ENCODE peak calls at places on chromosome 12, in seven cellular contexts. One of them, this sample, is unnamed.

GRCh38 chr12:1505576-1505975 is 88.8 kb downstream of the FBXL14 start:
- DNase-seq in fibroblast of mammary gland: no peak
- DNase-seq in fibroblast of the aortic adventitia: no peak
- DNase-seq in progenitor cell of endocrine pancreas: no peak
- DNase-seq in Calu3: no peak
- DNase-seq in A549: no peak
- DNase-seq in astrocyte of the cerebellum: no peak
- DNase-seq in this sample: no peak

GRCh38 chr12:89020121-89020480 is 332.2 kb downstream of the DUSP6 start:
- DNase-seq in fibroblast of mammary gland: no peak
- DNase-seq in fibroblast of the aortic adventitia: no peak
- DNase-seq in progenitor cell of endocrine pancreas: no peak
- DNase-seq in Calu3: no peak
- DNase-seq in A549: no peak
- DNase-seq in astrocyte of the cerebellum: no peak
- DNase-seq in this sample: no peak

GRCh38 chr12:93571854-93572711 is at the start of gene SOCS2:
- DNase-seq in fibroblast of mammary gland: no peak
- DNase-seq in fibroblast of the aortic adventitia: no peak
- DNase-seq in progenitor cell of endocrine pancreas: peak
- DNase-seq in Calu3: peak
- DNase-seq in A549: no peak
- DNase-seq in astrocyte of the cerebellum: no peak
- DNase-seq in this sample: peak

GRCh38 chr12:13956060-13956590 is 25.3 kb downstream of the GRIN2B start:
- DNase-seq in fibroblast of mammary gland: no peak
- DNase-seq in fibroblast of the aortic adventitia: no peak
- DNase-seq in progenitor cell of endocrine pancreas: no peak
- DNase-seq in Calu3: no peak
- DNase-seq in A549: no peak
- DNase-seq in astrocyte of the cerebellum: no peak
- DNase-seq in this sample: no peak

GRCh38 chr12:2145433-2145832 is 92.6 kb downstream of the CACNA1C start:
- DNase-seq in fibroblast of mammary gland: no peak
- DNase-seq in fibroblast of the aortic adventitia: no peak
- DNase-seq in progenitor cell of endocrine pancreas: no peak
- DNase-seq in Calu3: no peak
- DNase-seq in A549: no peak
- DNase-seq in astrocyte of the cerebellum: no peak
- DNase-seq in this sample: no peak

GRCh38 chr12:22286569-22286968 is 47.9 kb downstream of the ST8SIA1 start:
- DNase-seq in fibroblast of mammary gland: peak
- DNase-seq in fibroblast of the aortic adventitia: peak
- DNase-seq in progenitor cell of endocrine pancreas: no peak
- DNase-seq in Calu3: no peak
- DNase-seq in A549: no peak
- DNase-seq in astrocyte of the cerebellum: peak
- DNase-seq in this sample: peak

GRCh38 chr12:10305411-10305810 is 2.3 kb upstream of the KLRD1 start:
- DNase-seq in fibroblast of mammary gland: no peak
- DNase-seq in fibroblast of the aortic adventitia: no peak
- DNase-seq in progenitor cell of endocrine pancreas: no peak
- DNase-seq in Calu3: no peak
- DNase-seq in A549: no peak
- DNase-seq in astrocyte of the cerebellum: no peak
- DNase-seq in this sample: peak

GRCh38 chr12:50127546-50127945 is 15.5 kb downstream of the COX14 start:
- DNase-seq in fibroblast of mammary gland: no peak
- DNase-seq in fibroblast of the aortic adventitia: no peak
- DNase-seq in progenitor cell of endocrine pancreas: no peak
- DNase-seq in Calu3: no peak
- DNase-seq in A549: no peak
- DNase-seq in astrocyte of the cerebellum: no peak
- DNase-seq in this sample: peak

GRCh38 chr12:119659289-119659897 is 8.5 kb upstream of the PRKAB1 start:
- DNase-seq in fibroblast of mammary gland: peak
- DNase-seq in fibroblast of the aortic adventitia: peak
- DNase-seq in progenitor cell of endocrine pancreas: peak
- DNase-seq in Calu3: peak
- DNase-seq in A549: peak
- DNase-seq in astrocyte of the cerebellum: no peak
- DNase-seq in this sample: peak

GRCh38 chr12:53180270-53180930 is at the start of the genes CSAD and ZNF740:
- DNase-seq in fibroblast of mammary gland: peak
- DNase-seq in fibroblast of the aortic adventitia: peak
- DNase-seq in progenitor cell of endocrine pancreas: peak
- DNase-seq in Calu3: peak
- DNase-seq in A549: peak
- DNase-seq in astrocyte of the cerebellum: peak
- DNase-seq in this sample: peak

GRCh38 chr12:115541891-115542361 is 735.6 kb downstream of the MED13L start:
- DNase-seq in fibroblast of mammary gland: peak
- DNase-seq in fibroblast of the aortic adventitia: peak
- DNase-seq in progenitor cell of endocrine pancreas: no peak
- DNase-seq in Calu3: no peak
- DNase-seq in A549: no peak
- DNase-seq in astrocyte of the cerebellum: peak
- DNase-seq in this sample: no peak

GRCh38 chr12:103249614-103250013 is 246.2 kb downstream of the C12orf42 start:
- DNase-seq in fibroblast of mammary gland: no peak
- DNase-seq in fibroblast of the aortic adventitia: no peak
- DNase-seq in progenitor cell of endocrine pancreas: no peak
- DNase-seq in Calu3: no peak
- DNase-seq in A549: no peak
- DNase-seq in astrocyte of the cerebellum: no peak
- DNase-seq in this sample: no peak

GRCh38 chr12:27463826-27464554 is 17.5 kb downstream of the SMCO2 start:
- DNase-seq in fibroblast of mammary gland: peak
- DNase-seq in fibroblast of the aortic adventitia: peak
- DNase-seq in progenitor cell of endocrine pancreas: no peak
- DNase-seq in Calu3: no peak
- DNase-seq in A549: no peak
- DNase-seq in astrocyte of the cerebellum: no peak
- DNase-seq in this sample: peak

GRCh38 chr12:127170271-127171180 is 1096.4 kb upstream of the TMEM132C start:
- DNase-seq in fibroblast of mammary gland: peak
- DNase-seq in fibroblast of the aortic adventitia: peak
- DNase-seq in progenitor cell of endocrine pancreas: no peak
- DNase-seq in Calu3: no peak
- DNase-seq in A549: no peak
- DNase-seq in astrocyte of the cerebellum: no peak
- DNase-seq in this sample: peak

GRCh38 chr12:27422697-27423096 is 23.8 kb upstream of the SMCO2 start:
- DNase-seq in fibroblast of mammary gland: no peak
- DNase-seq in fibroblast of the aortic adventitia: no peak
- DNase-seq in progenitor cell of endocrine pancreas: no peak
- DNase-seq in Calu3: no peak
- DNase-seq in A549: peak
- DNase-seq in astrocyte of the cerebellum: no peak
- DNase-seq in this sample: no peak

GRCh38 chr12:55743131-55743921 is 404 bp downstream of the GDF11 start:
- DNase-seq in fibroblast of mammary gland: peak
- DNase-seq in fibroblast of the aortic adventitia: peak
- DNase-seq in progenitor cell of endocrine pancreas: peak
- DNase-seq in Calu3: peak
- DNase-seq in A549: peak
- DNase-seq in astrocyte of the cerebellum: no peak
- DNase-seq in this sample: peak

GRCh38 chr12:14982562-14982961 is 9.7 kb downstream of the PDE6H start:
- DNase-seq in fibroblast of mammary gland: no peak
- DNase-seq in fibroblast of the aortic adventitia: peak
- DNase-seq in progenitor cell of endocrine pancreas: no peak
- DNase-seq in Calu3: no peak
- DNase-seq in A549: no peak
- DNase-seq in astrocyte of the cerebellum: no peak
- DNase-seq in this sample: peak

GRCh38 chr12:32161040-32161439 is 54.4 kb downstream of the BICD1 start:
- DNase-seq in fibroblast of mammary gland: no peak
- DNase-seq in fibroblast of the aortic adventitia: no peak
- DNase-seq in progenitor cell of endocrine pancreas: no peak
- DNase-seq in Calu3: no peak
- DNase-seq in A549: no peak
- DNase-seq in astrocyte of the cerebellum: no peak
- DNase-seq in this sample: no peak

GRCh38 chr12:32159925-32160324 is 53.3 kb downstream of the BICD1 start:
- DNase-seq in fibroblast of mammary gland: no peak
- DNase-seq in fibroblast of the aortic adventitia: no peak
- DNase-seq in progenitor cell of endocrine pancreas: no peak
- DNase-seq in Calu3: no peak
- DNase-seq in A549: no peak
- DNase-seq in astrocyte of the cerebellum: no peak
- DNase-seq in this sample: no peak

GRCh38 chr12:32155911-32156585 is 49.4 kb downstream of the BICD1 start:
- DNase-seq in fibroblast of mammary gland: no peak
- DNase-seq in fibroblast of the aortic adventitia: no peak
- DNase-seq in progenitor cell of endocrine pancreas: no peak
- DNase-seq in Calu3: no peak
- DNase-seq in A549: no peak
- DNase-seq in astrocyte of the cerebellum: no peak
- DNase-seq in this sample: no peak

GRCh38 chr12:32159381-32159780 is 52.7 kb downstream of the BICD1 start:
- DNase-seq in fibroblast of mammary gland: no peak
- DNase-seq in fibroblast of the aortic adventitia: no peak
- DNase-seq in progenitor cell of endocrine pancreas: no peak
- DNase-seq in Calu3: no peak
- DNase-seq in A549: no peak
- DNase-seq in astrocyte of the cerebellum: no peak
- DNase-seq in this sample: no peak

DNA sequence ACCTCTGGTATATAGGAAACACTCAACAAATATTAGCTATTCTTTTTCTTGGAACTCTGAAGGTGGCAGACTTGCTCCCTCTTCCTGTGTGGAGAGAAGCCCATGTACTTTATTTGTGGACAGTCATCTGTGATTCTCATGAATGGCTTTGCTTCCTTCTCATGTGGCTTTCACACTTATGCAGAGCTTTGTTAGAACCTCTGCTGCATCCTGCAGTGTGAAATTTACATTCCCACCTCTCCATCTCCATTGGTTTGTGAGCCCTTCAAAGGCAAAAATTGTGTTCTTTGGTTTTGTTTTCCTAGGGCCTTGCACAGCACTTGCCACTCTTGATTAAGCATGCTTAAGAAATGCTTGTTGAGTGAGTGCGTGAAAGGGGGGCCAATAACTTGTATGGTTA is 51.9 kb downstream of the BICD1 start:
- DNase-seq in fibroblast of mammary gland: no peak
- DNase-seq in fibroblast of the aortic adventitia: no peak
- DNase-seq in progenitor cell of endocrine pancreas: no peak
- DNase-seq in Calu3: no peak
- DNase-seq in A549: no peak
- DNase-seq in astrocyte of the cerebellum: no peak
- DNase-seq in this sample: no peak
- TF ChIP-seq CTCF in fibroblast of mammary gland: no peak
- TF ChIP-seq CTCF in fibroblast of the aortic adventitia: no peak
- TF ChIP-seq CTCF in progenitor cell of endocrine pancreas: no peak
- TF ChIP-seq CTCF in Calu3: no peak
- TF ChIP-seq CTCF in A549: no peak
- TF ChIP-seq CTCF in astrocyte of the cerebellum: no peak
- TF ChIP-seq CTCF in this sample: no peak

GRCh38 chr12:112524269-112524668 is 105.5 kb downstream of the PTPN11 start:
- DNase-seq in fibroblast of mammary gland: no peak
- DNase-seq in fibroblast of the aortic adventitia: no peak
- DNase-seq in progenitor cell of endocrine pancreas: no peak
- DNase-seq in Calu3: no peak
- DNase-seq in A549: no peak
- DNase-seq in astrocyte of the cerebellum: no peak
- DNase-seq in this sample: no peak

GRCh38 chr12:112525426-112525809 is 106.7 kb downstream of the PTPN11 start:
- DNase-seq in fibroblast of mammary gland: no peak
- DNase-seq in fibroblast of the aortic adventitia: no peak
- DNase-seq in progenitor cell of endocrine pancreas: no peak
- DNase-seq in Calu3: no peak
- DNase-seq in A549: no peak
- DNase-seq in astrocyte of the cerebellum: no peak
- DNase-seq in this sample: no peak

GRCh38 chr12:112527082-112527481 is 108.3 kb downstream of the PTPN11 start:
- DNase-seq in fibroblast of mammary gland: no peak
- DNase-seq in fibroblast of the aortic adventitia: no peak
- DNase-seq in progenitor cell of endocrine pancreas: no peak
- DNase-seq in Calu3: no peak
- DNase-seq in A549: no peak
- DNase-seq in astrocyte of the cerebellum: no peak
- DNase-seq in this sample: no peak

GRCh38 chr12:112523856-112524255 is 105.1 kb downstream of the PTPN11 start:
- DNase-seq in fibroblast of mammary gland: no peak
- DNase-seq in fibroblast of the aortic adventitia: no peak
- DNase-seq in progenitor cell of endocrine pancreas: no peak
- DNase-seq in Calu3: no peak
- DNase-seq in A549: no peak
- DNase-seq in astrocyte of the cerebellum: no peak
- DNase-seq in this sample: no peak

GRCh38 chr12:112524676-112525425 is 106.1 kb downstream of the PTPN11 start:
- DNase-seq in fibroblast of mammary gland: peak
- DNase-seq in fibroblast of the aortic adventitia: peak
- DNase-seq in progenitor cell of endocrine pancreas: no peak
- DNase-seq in Calu3: peak
- DNase-seq in A549: peak
- DNase-seq in astrocyte of the cerebellum: peak
- DNase-seq in this sample: peak
- TF ChIP-seq CTCF in fibroblast of mammary gland: no peak
- TF ChIP-seq CTCF in fibroblast of the aortic adventitia: peak
- TF ChIP-seq CTCF in progenitor cell of endocrine pancreas: peak
- TF ChIP-seq CTCF in Calu3: peak
- TF ChIP-seq CTCF in A549: no peak
- TF ChIP-seq CTCF in astrocyte of the cerebellum: peak
- TF ChIP-seq CTCF in this sample: peak

DNA sequence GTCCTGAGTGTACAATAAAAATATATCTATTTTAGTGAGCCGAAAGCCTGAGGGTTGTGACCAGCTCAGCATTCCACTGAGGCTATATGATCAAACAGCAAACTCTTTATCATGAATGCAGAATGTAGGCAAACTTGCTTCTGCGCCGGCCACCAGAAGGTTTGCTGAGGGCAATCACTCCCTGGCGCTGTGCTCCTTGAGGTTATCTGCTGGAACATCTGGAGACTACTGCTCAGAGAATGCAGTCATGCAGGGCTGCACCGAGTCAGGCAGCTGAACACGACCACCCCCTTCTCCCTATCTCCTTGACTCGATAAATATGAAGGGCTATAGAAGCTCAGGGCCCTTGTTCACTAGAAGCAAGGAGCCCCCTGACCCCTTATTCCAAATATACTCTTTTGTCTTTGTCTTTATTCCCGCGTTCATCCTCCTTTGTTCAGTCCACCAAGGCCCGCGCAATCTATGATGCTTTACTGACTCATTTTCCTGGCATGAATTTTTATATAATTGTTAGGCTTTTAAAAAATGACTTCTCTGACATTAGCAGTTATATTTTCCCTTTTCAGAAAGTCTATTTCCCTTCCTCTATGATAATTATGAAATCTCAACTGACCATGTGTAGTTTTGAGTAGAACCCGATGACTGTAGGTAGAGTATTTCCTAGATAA is 1089.3 kb downstream of the SLC16A7 start:
- DNase-seq in fibroblast of mammary gland: no peak
- DNase-seq in fibroblast of the aortic adventitia: no peak
- DNase-seq in progenitor cell of endocrine pancreas: no peak
- DNase-seq in Calu3: no peak
- DNase-seq in A549: no peak
- DNase-seq in astrocyte of the cerebellum: no peak
- DNase-seq in this sample: peak
- TF ChIP-seq CTCF in fibroblast of mammary gland: no peak
- TF ChIP-seq CTCF in fibroblast of the aortic adventitia: no peak
- TF ChIP-seq CTCF in progenitor cell of endocrine pancreas: no peak
- TF ChIP-seq CTCF in Calu3: no peak
- TF ChIP-seq CTCF in A549: no peak
- TF ChIP-seq CTCF in astrocyte of the cerebellum: peak
- TF ChIP-seq CTCF in this sample: peak

GRCh38 chr12:105369014-105369413 is 38.5 kb downstream of the C12orf75 start:
- DNase-seq in fibroblast of mammary gland: peak
- DNase-seq in fibroblast of the aortic adventitia: peak
- DNase-seq in progenitor cell of endocrine pancreas: no peak
- DNase-seq in Calu3: no peak
- DNase-seq in A549: no peak
- DNase-seq in astrocyte of the cerebellum: peak
- DNase-seq in this sample: peak
- TF ChIP-seq CTCF in fibroblast of mammary gland: peak
- TF ChIP-seq CTCF in fibroblast of the aortic adventitia: peak
- TF ChIP-seq CTCF in progenitor cell of endocrine pancreas: no peak
- TF ChIP-seq CTCF in Calu3: no peak
- TF ChIP-seq CTCF in A549: no peak
- TF ChIP-seq CTCF in astrocyte of the cerebellum: peak
- TF ChIP-seq CTCF in this sample: peak

This sample was measured in cardiac fibroblast.